ENCODE peak calls at places on chromosomes 5 and 9, in eight cellular contexts. X is pancreas, N is kidney epithelial cell, G is caudate nucleus, R is prostate gland, U is left ventricle myocardium inferior, A is fibroblast of gingiva, Y is NCI-H345. O is an unnamed sample.

GRCh38 chr5:34015120-34015807 is 7.4 kb upstream of the AMACR start:
- DNase-seq in N (no peak), U (no peak), R (no peak), A (no peak), Y (no peak), X (no peak), G (no peak), O (no peak)

GRCh38 chr5:55338810-55339243 is 31.0 kb downstream of the MTREX start:
- DNase-seq in N (no peak), R (no peak), U (no peak), G (no peak), X (no peak), A (no peak), Y (no peak), O (peak)

GRCh38 chr5:168607946-168608345 is 28.8 kb upstream of the PANK3 start:
- DNase-seq in A (no peak), N (no peak), X (no peak), R (no peak), G (no peak), U (no peak), Y (no peak), O (no peak)

GRCh38 chr9:136692190-136693134 is 5.2 kb upstream of the AGPAT2 start:
- DNase-seq in X (peak), N (no peak), A (no peak), Y (no peak), G (no peak), R (no peak), U (no peak), O (no peak)

GRCh38 chr5:38369692-38370091 is 111.3 kb downstream of the EGFLAM start:
- DNase-seq in Y (no peak), U (no peak), G (no peak), N (no peak), A (no peak), X (no peak), R (no peak), O (no peak)

GRCh38 chr5:53892236-53892635 is 331.8 kb downstream of the NDUFS4 start:
- DNase-seq in A (no peak), N (no peak), R (no peak), G (no peak), U (no peak), X (no peak), Y (no peak), O (no peak)

GRCh38 chr9:117076571-117077300 is 338.1 kb downstream of the ASTN2 start:
- DNase-seq in X (no peak), U (no peak), G (no peak), N (no peak), Y (no peak), R (no peak), A (no peak), O (no peak)

GRCh38 chr5:150406120-150407096 is 6.3 kb downstream of the CD74 start:
- DNase-seq in X (no peak), Y (no peak), R (no peak), A (no peak), G (no peak), U (no peak), N (no peak), O (no peak)

GRCh38 chr5:72611111-72611724 is 104.0 kb upstream of the ZNF366 start:
- DNase-seq in X (peak), N (no peak), R (peak), U (peak), G (peak), Y (peak), A (peak), O (peak)

GRCh38 chr5:55920784-55921183 is 69.6 kb downstream of the IL31RA start:
- DNase-seq in Y (no peak), X (no peak), R (no peak), U (no peak), N (no peak), G (no peak), A (no peak), O (no peak)

GRCh38 chr9:72534931-72535330 is 13.5 kb downstream of the TMC1 start:
- DNase-seq in Y (no peak), A (no peak), N (no peak), X (no peak), R (no peak), U (no peak), G (no peak), O (no peak)